ENCODE peak calls at places on chromosomes 12 and 14, in eight cellular contexts. W is WERI-Rb-1, L is GM13976, U is nephron progenitor cell, J is upper lobe of left lung, V is A549, X is fibroblast of lung, O is RWPE1. I is an unnamed sample.
A peak's percentile ranks its signal among the peaks of the same experiment; 100 is the strongest.

GRCh38 chr12:124629117-124629516 is 61.7 kb upstream of the NCOR2 start:
- DNase-seq in U (no peak), X (no peak), V (no peak), W (no peak), L (no peak), J (no peak), O (no peak), I (no peak)

GRCh38 chr12:56805282-56805855 is 42.2 kb downstream of the HSD17B6 start:
- DNase-seq in U (no peak), L (no peak), W (no peak), O (no peak), X (no peak), J (no peak), V (no peak), I (no peak)

GRCh38 chr12:68240975-68241374 is 12.4 kb downstream of the IL22 start:
- DNase-seq in J (no peak), U (no peak), L (peak; percentile 66), W (no peak), O (no peak), V (no peak), X (peak; percentile 33), I (no peak)

GRCh38 chr12:75553398-75553797 is 42.0 kb upstream of the KRR1 start:
- DNase-seq in U (no peak), J (no peak), O (no peak), X (peak; percentile 69), V (no peak), L (no peak), W (peak; percentile 45), I (no peak)

GRCh38 chr12:123075591-123076171 is 75.2 kb downstream of the PITPNM2 start:
- DNase-seq in V (no peak), J (peak; percentile 43), O (no peak), L (peak; percentile 74), U (peak; percentile 61), W (peak; percentile 75), X (peak; percentile 58), I (peak; percentile 7)

GRCh38 chr14:68820119-68820518 is 27.3 kb upstream of the ZFP36L1 start:
- DNase-seq in X (no peak), W (no peak), V (no peak), L (peak; percentile 33), J (no peak), O (no peak), U (no peak), I (no peak)

GRCh38 chr14:69610859-69611263 is 535 bp upstream of the SUSD6 start:
- DNase-seq in O (peak; percentile 10), U (no peak), L (no peak), X (no peak), V (no peak), W (no peak), J (no peak), I (peak; percentile 52)

GRCh38 chr14:39469094-39469710 is 37.0 kb upstream of the FBXO33 start:
- DNase-seq in U (peak; percentile 44), W (peak; percentile 20), O (no peak), V (peak; percentile 35), J (no peak), L (no peak), X (no peak), I (no peak)

GRCh38 chr14:50052517-50052916 is 63.9 kb downstream of the VCPKMT start:
- DNase-seq in L (no peak), O (no peak), X (no peak), W (no peak), V (no peak), U (no peak), J (no peak), I (no peak)

GRCh38 chr12:65121049-65121955 is at the start of gene WIF1:
- DNase-seq in L (peak; percentile 66), X (peak; percentile 8), J (peak; percentile 93), O (peak; percentile 8), W (peak; percentile 56), V (peak; percentile 29), U (peak; percentile 63), I (peak; percentile 23)

GRCh38 chr12:73225371-73225937 is 953.3 kb downstream of the TRHDE start:
- DNase-seq in L (no peak), X (no peak), V (no peak), W (no peak), O (no peak), U (no peak), J (no peak), I (no peak)

GRCh38 chr12:80443974-80444666 is at the start of gene PTPRQ:
- DNase-seq in L (no peak), O (no peak), U (no peak), V (peak; percentile 14), W (no peak), X (peak; percentile 74), J (no peak), I (no peak)

GRCh38 chr14:78790262-78790661 is 620.1 kb downstream of the NRXN3 start:
- DNase-seq in O (no peak), W (peak; percentile 21), X (no peak), V (peak; percentile 4), J (no peak), U (no peak), L (no peak), I (no peak)

GRCh38 chr12:98745578-98746391 is 100.7 kb downstream of the APAF1 start:
- DNase-seq in L (peak; percentile 36), W (no peak), O (no peak), X (no peak), V (no peak), J (peak; percentile 87), U (peak; percentile 33), I (peak; percentile 16)

GRCh38 chr14:36019126-36019525 is 157.4 kb downstream of the PTCSC3 start:
- DNase-seq in V (no peak), O (no peak), U (no peak), X (peak; percentile 54), W (no peak), L (no peak), J (no peak), I (no peak)

GRCh38 chr12:104665296-104665695 is 208.5 kb downstream of the CHST11 start:
- DNase-seq in X (no peak), J (no peak), V (no peak), U (no peak), O (no peak), L (no peak), W (no peak), I (no peak)

GRCh38 chr12:29024117-29024516 is 125.0 kb upstream of the FAR2 start:
- DNase-seq in V (no peak), U (no peak), X (no peak), W (no peak), O (peak; percentile 9), J (no peak), L (no peak), I (no peak)

GRCh38 chr12:7101047-7101693 is 7.8 kb downstream of the C1RL start:
- DNase-seq in X (no peak), W (no peak), U (no peak), V (no peak), J (no peak), O (no peak), L (no peak), I (no peak)

GRCh38 chr12:52381206-52381605 is 4.2 kb downstream of the KRT84 start:
- DNase-seq in X (no peak), L (no peak), O (no peak), J (no peak), U (no peak), W (no peak), V (no peak), I (no peak)

GRCh38 chr12:79560165-79560889 is 130.4 kb downstream of the PAWR start:
- DNase-seq in L (no peak), U (no peak), W (no peak), V (no peak), J (no peak), O (no peak), X (no peak), I (peak; percentile 34)

GRCh38 chr12:22598141-22598762 is 26.7 kb upstream of the ETNK1 start:
- DNase-seq in U (no peak), V (peak; percentile 85), L (no peak), O (no peak), X (no peak), J (no peak), W (no peak), I (no peak)

GRCh38 chr12:48999371-49000131 is at the start of gene DDN:
- DNase-seq in U (peak; percentile 67), O (no peak), W (peak; percentile 49), L (peak; percentile 85), J (peak; percentile 89), V (peak; percentile 63), X (peak; percentile 52), I (no peak)
- TF ChIP-seq CTCF in U (no peak), O (no peak), W (no peak), L (no peak), J (no peak), V (no peak), X (no peak), I (no peak)

DNA sequence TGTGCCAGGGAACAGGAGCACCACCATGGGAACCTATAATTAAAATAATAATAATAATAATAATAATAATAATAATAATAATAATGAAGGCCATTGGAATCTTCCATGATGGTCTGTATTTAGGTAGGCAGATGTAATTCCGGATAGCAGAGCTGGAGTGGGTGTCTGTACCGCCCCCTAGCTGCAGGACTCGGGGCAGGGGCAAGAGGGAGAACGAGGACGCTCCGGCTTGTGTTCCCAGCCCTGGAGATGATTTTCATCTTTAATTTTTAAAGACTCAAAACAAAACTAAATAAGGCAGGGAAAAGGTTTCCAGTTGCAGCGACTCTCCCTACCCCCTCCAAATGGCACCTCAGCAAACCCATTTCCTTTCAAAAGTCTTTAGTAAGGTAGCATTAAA is 501.1 kb downstream of the VRK1 start:
- DNase-seq in V (peak; percentile 7), O (no peak), L (no peak), X (no peak), U (peak; percentile 25), J (no peak), W (peak; percentile 10), I (no peak)
- TF ChIP-seq CTCF in V (peak; percentile 18), O (no peak), L (no peak), X (no peak), U (peak; percentile 31), J (no peak), W (peak; percentile 48), I (no peak)

DNA sequence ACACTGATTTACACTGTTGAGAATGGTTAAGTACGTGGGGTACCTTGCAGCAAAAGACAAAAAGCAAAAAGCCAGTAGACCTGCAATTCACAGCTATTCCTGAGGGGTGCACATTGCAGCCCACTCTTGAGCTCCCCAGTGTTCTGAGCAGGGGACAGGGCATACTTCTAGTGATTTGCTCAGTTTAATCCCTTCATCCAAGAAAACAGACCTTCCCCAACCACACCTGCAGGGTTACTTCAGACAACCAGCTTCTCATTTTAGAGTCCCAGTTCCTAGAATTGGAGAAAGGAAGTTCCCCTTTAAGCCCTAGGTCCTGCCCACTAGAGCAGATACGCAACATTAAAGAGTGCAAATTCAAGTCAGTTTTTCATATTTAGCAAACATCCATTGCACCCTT is 3.6 kb upstream of the WSB2 start:
- DNase-seq in V (no peak), W (peak; percentile 39), L (peak; percentile 53), J (no peak), U (no peak), O (no peak), X (no peak), I (no peak)
- TF ChIP-seq CTCF in V (no peak), W (peak; percentile 46), L (no peak), J (no peak), U (peak; percentile 38), O (no peak), X (peak; percentile 24), I (no peak)

DNA sequence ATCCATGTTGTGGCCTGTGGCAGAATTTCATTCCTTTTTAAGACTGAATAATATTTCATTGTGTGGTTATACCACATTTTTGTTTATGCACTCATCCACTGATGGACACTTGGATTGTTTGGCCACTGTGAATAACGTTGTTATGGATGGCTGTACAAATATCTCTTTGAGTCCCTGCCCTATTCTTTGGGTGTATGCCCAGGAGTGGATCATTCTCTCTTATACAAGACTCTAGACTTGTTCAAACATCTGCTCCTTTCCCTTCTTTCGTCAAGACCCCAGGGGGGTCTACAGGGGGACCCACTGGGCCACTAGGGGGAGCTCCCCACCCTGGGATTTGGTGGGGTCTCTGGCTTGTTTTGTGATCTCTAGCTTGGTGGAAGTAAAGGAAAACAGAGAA is 77.4 kb downstream of the FBXL14 start:
- DNase-seq in U (peak; percentile 60), J (no peak), X (peak; percentile 94), L (no peak), V (peak; percentile 53), W (peak; percentile 39), O (no peak), I (no peak)
- TF ChIP-seq CTCF in U (peak; percentile 67), J (no peak), X (peak; percentile 45), L (peak; percentile 52), V (peak; percentile 33), W (peak; percentile 65), O (no peak), I (no peak)

I was measured in thyroid gland.